ENCODE peak calls at places on chromosomes 7 and 10, in nine cellular contexts. Q, R, D, M, U, A, P, H and G are unnamed samples.
A peak's percentile ranks its signal among the peaks of the same experiment; 100 is the strongest.

GRCh38 chr7:135463905-135464304 is 46.0 kb downstream of the CNOT4 start:
- DNase-seq in Q (no peak), U (no peak), H (no peak), R (no peak), D (no peak), A (no peak), P (no peak), M (no peak), G (no peak)

GRCh38 chr7:116025098-116025809 is 5.3 kb downstream of the TFEC start:
- DNase-seq in P (no peak), H (peak; percentile 82), A (no peak), Q (no peak), M (no peak), D (no peak), U (no peak), R (no peak), G (no peak)

GRCh38 chr7:45888185-45888992 is at the start of gene IGFBP1:
- DNase-seq in R (no peak), P (peak; percentile 23), D (no peak), M (peak; percentile 47), H (peak; percentile 39), A (no peak), Q (peak; percentile 78), U (no peak), G (no peak)

GRCh38 chr10:48678041-48678440 is 6.6 kb upstream of the WDFY4 start:
- DNase-seq in R (no peak), P (no peak), M (no peak), A (no peak), H (no peak), D (no peak), Q (no peak), U (no peak), G (no peak)

GRCh38 chr7:85851571-85852193 is 664.8 kb upstream of the SEMA3D start:
- DNase-seq in U (no peak), H (peak; percentile 48), Q (no peak), M (peak; percentile 78), P (no peak), R (no peak), A (no peak), D (no peak), G (no peak)

GRCh38 chr10:94053639-94053932 is 59.9 kb downstream of the PLCE1 start:
- DNase-seq in H (no peak), M (no peak), R (no peak), U (no peak), P (no peak), A (no peak), Q (no peak), D (no peak), G (no peak)

GRCh38 chr7:25856056-25856780 is 295.8 kb upstream of the NFE2L3 start:
- DNase-seq in U (no peak), P (no peak), D (no peak), M (peak; percentile 84), A (no peak), Q (no peak), H (no peak), R (no peak), G (no peak)

GRCh38 chr10:68550747-68551411 is 9.3 kb upstream of the TET1 start:
- DNase-seq in R (no peak), A (peak; percentile 26), M (peak; percentile 68), Q (peak; percentile 88), P (peak; percentile 73), H (peak; percentile 68), D (no peak), U (peak; percentile 76), G (no peak)

GRCh38 chr7:75905785-75906604 is 9.0 kb upstream of the POR start:
- DNase-seq in Q (peak; percentile 64), R (no peak), H (peak; percentile 91), U (no peak), M (peak; percentile 72), P (peak; percentile 95), D (no peak), A (no peak), G (peak; percentile 53)

GRCh38 chr7:155846936-155847335 is 34.7 kb upstream of the SHH start:
- DNase-seq in A (no peak), Q (no peak), H (no peak), U (no peak), R (no peak), P (no peak), M (no peak), D (no peak), G (no peak)

GRCh38 chr7:105648561-105649401 is 67.5 kb upstream of the EFCAB10 start:
- DNase-seq in U (no peak), M (peak; percentile 92), Q (no peak), P (no peak), R (no peak), D (no peak), A (no peak), H (peak; percentile 75), G (no peak)

GRCh38 chr7:82677064-82677463 is 233.5 kb upstream of the CACNA2D1 start:
- DNase-seq in U (no peak), H (no peak), R (no peak), A (no peak), M (no peak), Q (peak; percentile 58), P (no peak), D (no peak), G (no peak)

GRCh38 chr10:80164596-80164995 is 32.1 kb downstream of the PLAC9 start:
- DNase-seq in H (no peak), R (no peak), U (no peak), Q (no peak), D (no peak), A (no peak), M (no peak), P (no peak), G (no peak)

GRCh38 chr7:24891173-24891787 is 88.7 kb downstream of the OSBPL3 start:
- DNase-seq in R (no peak), P (no peak), H (no peak), U (no peak), M (no peak), A (no peak), D (no peak), Q (no peak), G (no peak)

GRCh38 chr7:5419523-5420107 is 4.0 kb downstream of the TNRC18 start:
- DNase-seq in M (peak; percentile 30), A (no peak), D (no peak), H (peak; percentile 42), U (no peak), P (no peak), R (no peak), Q (peak; percentile 80), G (no peak)

GRCh38 chr7:56174346-56175085 is 58.3 kb upstream of the NUPR2 start:
- DNase-seq in R (no peak), Q (no peak), D (no peak), A (no peak), U (no peak), M (no peak), P (no peak), H (no peak), G (no peak)

GRCh38 chr7:129053938-129054437 is 923 bp downstream of the TNPO3 start:
- DNase-seq in H (no peak), D (no peak), R (no peak), A (no peak), M (no peak), Q (no peak), U (peak; percentile 35), P (no peak), G (no peak)

GRCh38 chr10:131453772-131454634 is 142.5 kb upstream of the TCERG1L start:
- DNase-seq in Q (peak; percentile 98), M (no peak), A (peak; percentile 17), R (no peak), P (peak; percentile 88), H (peak; percentile 66), U (no peak), D (peak; percentile 11), G (peak; percentile 72)

GRCh38 chr10:102461187-102462054 is 10.1 kb upstream of the C10orf95 start:
- DNase-seq in H (peak; percentile 92), U (no peak), P (peak; percentile 97), A (peak; percentile 78), D (peak; percentile 83), M (peak; percentile 87), Q (peak; percentile 98), R (peak; percentile 89), G (peak; percentile 70)

GRCh38 chr7:104160375-104160774 is 47.4 kb downstream of the ORC5 start:
- DNase-seq in U (no peak), M (peak; percentile 18), Q (no peak), H (peak; percentile 23), P (no peak), A (no peak), R (no peak), D (no peak), G (no peak)

GRCh38 chr7:24773646-24774045 is 16.4 kb upstream of the GSDME start:
- DNase-seq in U (no peak), R (no peak), A (no peak), D (no peak), H (no peak), Q (no peak), M (no peak), P (no peak), G (no peak)

GRCh38 chr7:125878990-125879389 is 949.4 kb upstream of the POT1 start:
- DNase-seq in U (no peak), R (no peak), M (peak; percentile 6), Q (no peak), D (no peak), P (no peak), H (no peak), A (no peak), G (no peak)

GRCh38 chr7:142506601-142507000 is 242.7 kb upstream of the PRSS1 start:
- DNase-seq in U (no peak), H (no peak), R (no peak), M (no peak), P (no peak), A (no peak), D (no peak), Q (no peak), G (no peak)

GRCh38 chr7:7446616-7447015 is 89.1 kb downstream of the COL28A1 start:
- DNase-seq in H (no peak), Q (no peak), A (no peak), M (no peak), U (no peak), R (no peak), P (no peak), D (no peak), G (no peak)

GRCh38 chr10:8137272-8137680 is 82.8 kb downstream of the GATA3 start:
- DNase-seq in H (no peak), M (no peak), D (peak; percentile 4), R (no peak), Q (no peak), A (peak; percentile 25), U (no peak), P (no peak), G (no peak)

GRCh38 chr7:84187813-84188212 is 6.8 kb downstream of the SEMA3A start:
- DNase-seq in Q (no peak), P (no peak), M (no peak), U (no peak), A (no peak), R (no peak), D (no peak), H (peak; percentile 36), G (no peak)

GRCh38 chr10:95832216-95833037 is 75.3 kb upstream of the CC2D2B start:
- DNase-seq in Q (no peak), R (peak; percentile 30), H (no peak), U (no peak), P (no peak), A (no peak), D (peak; percentile 22), M (no peak), G (no peak)

GRCh38 chr10:44961231-44961571 is 1.6 kb downstream of the RASSF4 start:
- DNase-seq in U (no peak), D (no peak), M (no peak), P (no peak), A (no peak), R (no peak), Q (no peak), H (no peak), G (peak; percentile 15)

GRCh38 chr10:114686013-114686412 is 27.9 kb upstream of the ABLIM1 start:
- DNase-seq in P (no peak), D (no peak), M (no peak), H (peak; percentile 66), U (no peak), A (no peak), R (no peak), Q (no peak), G (no peak)